ENCODE peak calls at places on chromosomes 7 and 10, in four cellular contexts. V is right cardiac atrium, R is astrocyte, K is mesendoderm. M is an unnamed sample. For H3K4me1, the result is how much of the 10 kb centered on the place peaks cover.

GRCh38 chr10:99548041-99548530 is 15.3 kb downstream of the NKX2-3 start:
- DNase-seq in V (no peak), R (no peak), K (peak), M (no peak)

GRCh38 chr10:132681858-132682755 is 103.8 kb downstream of the NKX6-2 start:
- DNase-seq in V (peak), R (no peak), K (no peak), M (peak)

GRCh38 chr7:22541789-22542188 is 41.8 kb upstream of the STEAP1B start:
- DNase-seq in V (no peak), R (no peak), K (no peak), M (no peak)

GRCh38 chr7:91193141-91193540 is 71.1 kb upstream of the FZD1 start:
- DNase-seq in V (no peak), R (peak), K (no peak), M (no peak)

GRCh38 chr7:50632561-50633413 is 67.6 kb upstream of the DDC start:
- DNase-seq in V (peak), R (peak), K (peak), M (no peak)

GRCh38 chr7:87498893-87499292 is 23.4 kb upstream of the ABCB4 start:
- DNase-seq in V (no peak), R (no peak), K (no peak), M (no peak)

GRCh38 chr7:5625938-5626337 is 155.5 kb downstream of the RNF216 start:
- DNase-seq in V (no peak), R (peak), K (peak), M (no peak)

GRCh38 chr10:104327745-104328635 is 10.3 kb downstream of the ITPRIP start:
- DNase-seq in V (peak), R (peak), K (peak), M (peak)

GRCh38 chr7:76514926-76515325 is 4.6 kb downstream of the UPK3B start:
- DNase-seq in V (no peak), R (no peak), K (no peak), M (peak)

GRCh38 chr7:25314729-25315267 is 86.5 kb upstream of the NPVF start:
- DNase-seq in V (no peak), R (no peak), K (no peak), M (no peak)

GRCh38 chr10:128036746-128037542 is 89.3 kb downstream of the MKI67 start:
- DNase-seq in V (no peak), R (peak), K (no peak), M (peak)

GRCh38 chr7:47183896-47184629 is 397.8 kb downstream of the TNS3 start:
- DNase-seq in V (peak), R (no peak), K (no peak), M (no peak)

GRCh38 chr7:26688936-26689506 is 175.4 kb downstream of the SKAP2 start:
- DNase-seq in V (no peak), R (no peak), K (no peak), M (no peak)

GRCh38 chr7:156609010-156609877 is 31.3 kb upstream of the RNF32 start:
- DNase-seq in V (no peak), R (no peak), K (no peak), M (no peak)

GRCh38 chr7:17807242-17807641 is 133.1 kb downstream of the SNX13 start:
- DNase-seq in V (peak), R (no peak), K (peak), M (no peak)

GRCh38 chr10:12243860-12244620 is 48.1 kb downstream of the CDC123 start:
- DNase-seq in V (no peak), R (no peak), K (no peak), M (peak)

GRCh38 chr10:12238821-12239220 is 42.8 kb downstream of the CDC123 start:
- DNase-seq in V (no peak), R (no peak), K (no peak), M (no peak)

GRCh38 chr10:12237265-12238220 is 41.6 kb downstream of the CDC123 start:
- DNase-seq in V (no peak), R (no peak), K (no peak), M (no peak)

DNA sequence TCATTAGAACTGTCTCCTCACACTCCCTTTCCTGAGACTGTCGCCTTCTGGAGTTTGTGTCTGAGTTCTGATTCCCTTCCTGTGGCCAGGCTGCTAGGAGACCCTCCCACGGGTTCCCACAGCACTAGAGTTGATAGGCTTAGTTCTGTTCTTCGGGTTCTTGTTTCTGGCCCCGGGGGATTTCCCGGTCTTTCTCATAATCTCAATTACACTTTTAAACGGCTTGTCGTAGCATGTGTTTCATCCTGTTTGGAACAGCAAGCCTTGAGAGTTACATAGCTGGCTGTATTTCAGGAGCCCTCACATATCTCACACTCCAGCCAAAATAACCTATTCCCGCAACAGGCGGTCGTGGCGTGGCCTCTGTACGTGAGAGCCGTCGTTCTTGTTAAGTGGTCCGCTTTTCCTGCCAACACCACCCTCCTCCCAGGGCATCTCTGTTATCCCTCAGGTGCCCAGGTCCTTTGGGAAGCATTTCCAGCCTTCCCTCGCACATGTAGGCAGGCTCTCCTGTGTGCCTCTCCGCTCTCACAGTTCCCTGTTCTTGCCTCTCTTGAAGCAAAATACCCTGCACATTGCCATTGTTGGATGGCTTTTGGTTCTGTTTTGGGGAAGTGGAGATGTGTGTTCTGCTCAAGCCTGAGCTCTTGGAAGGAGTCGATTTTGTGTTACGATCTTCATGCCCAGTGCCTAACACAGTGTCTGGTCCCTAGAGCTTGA is 46.0 kb downstream of the CDC123 start:
- DNase-seq in V (peak), R (peak), K (no peak), M (no peak)
- H3K27ac ChIP-seq in V (peak), R (no peak), K (no peak), M (peak)

DNA sequence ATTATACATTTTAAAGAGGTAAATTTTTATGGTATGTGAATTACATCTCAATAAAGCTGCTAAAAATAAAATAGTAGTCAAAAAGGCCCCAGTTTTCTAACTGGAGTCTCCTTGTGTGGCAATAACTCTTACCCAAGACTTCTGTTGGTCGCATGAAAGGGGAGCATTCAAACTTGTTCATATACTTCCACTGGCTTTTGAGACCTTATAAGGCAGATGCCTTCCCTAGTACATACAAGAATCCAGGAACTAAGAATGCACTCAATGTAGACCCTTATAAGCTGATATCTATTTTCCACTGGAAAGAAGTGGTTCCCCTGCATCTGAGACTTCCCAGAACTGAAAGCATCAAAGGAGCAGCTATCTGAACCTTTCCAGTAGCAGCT is 13.0 kb downstream of the BCAP29 start:
- DNase-seq in V (no peak), R (no peak), K (no peak), M (no peak)
- H3K4me1 ChIP-seq in V (under half), R (under half), K (under half), M (under half)

GRCh38 chr10:11161910-11162309 is 144.2 kb downstream of the CELF2 start:
- DNase-seq in V (no peak), R (no peak), K (no peak), M (no peak)

GRCh38 chr10:11159543-11160215 is 142.0 kb downstream of the CELF2 start:
- DNase-seq in V (peak), R (no peak), K (no peak), M (no peak)

GRCh38 chr10:11158080-11158479 is 140.4 kb downstream of the CELF2 start:
- DNase-seq in V (no peak), R (no peak), K (no peak), M (no peak)

GRCh38 chr10:11162828-11163599 is 145.3 kb downstream of the CELF2 start:
- DNase-seq in V (peak), R (no peak), K (no peak), M (peak)

DNA sequence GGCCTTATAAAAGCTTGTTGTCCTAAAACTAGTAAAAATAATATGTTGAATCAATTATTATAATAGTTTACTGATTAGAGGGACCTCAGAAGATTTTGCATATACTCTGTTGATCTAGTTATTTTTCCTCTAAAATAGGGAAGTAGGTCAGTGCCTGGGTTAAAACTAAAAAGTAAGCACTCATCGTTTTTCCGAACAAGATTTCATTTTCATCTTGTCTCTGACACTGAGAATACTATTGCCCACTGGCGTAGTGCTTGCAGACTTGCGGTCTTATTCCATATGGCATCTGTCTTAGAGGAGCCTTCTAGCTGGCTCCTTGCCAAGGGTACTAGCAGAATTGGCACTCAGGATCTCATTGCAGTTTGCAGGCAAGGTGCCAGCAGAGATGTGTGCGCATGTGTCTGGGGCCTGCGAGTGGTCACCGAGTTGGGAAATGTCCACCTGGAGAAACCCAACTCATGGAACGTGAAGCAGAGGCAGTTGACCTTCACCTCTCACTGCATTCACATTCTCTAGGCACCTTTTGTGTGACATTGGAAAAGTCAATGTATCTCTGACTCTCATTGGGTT is 143.4 kb downstream of the CELF2 start:
- DNase-seq in V (peak), R (no peak), K (no peak), M (no peak)
- H3K27ac ChIP-seq in V (peak), R (no peak), K (no peak), M (peak)

DNA sequence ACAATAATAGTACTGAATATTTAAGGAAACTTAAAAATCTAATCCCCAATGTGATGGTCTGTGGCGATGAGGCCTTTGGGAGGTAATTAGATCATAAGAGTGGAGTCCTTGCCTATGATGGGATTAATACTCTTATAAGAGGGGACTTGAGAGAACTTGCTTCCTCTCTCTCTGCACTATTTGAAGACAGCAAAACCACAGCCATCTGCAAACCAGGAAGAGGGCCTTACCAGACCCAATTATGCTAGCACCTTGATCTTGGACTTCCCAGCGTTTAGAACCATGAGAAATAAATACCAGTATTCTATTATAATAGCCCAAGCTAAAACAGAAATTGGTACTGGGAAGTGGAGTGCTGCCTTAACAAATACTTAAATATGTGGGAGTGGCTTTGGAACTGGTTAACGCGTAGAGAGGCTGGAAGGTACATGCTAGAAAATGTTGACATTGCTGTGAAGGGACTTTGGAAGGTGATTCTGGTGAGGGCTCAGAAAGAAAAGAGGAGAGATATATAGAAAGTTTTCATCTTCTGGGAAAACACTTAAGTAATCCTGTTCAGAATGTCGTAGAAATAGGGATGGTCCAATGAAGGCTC is 91.4 kb downstream of the JAZF1 start:
- DNase-seq in V (no peak), R (no peak), K (no peak), M (no peak)
- H3K4me1 ChIP-seq in V (under half), R (under half), K (under half), M (half or more)

GRCh38 chr10:95661818-95662217 is 5.3 kb upstream of the ALDH18A1 start:
- DNase-seq in V (no peak), R (no peak), K (no peak), M (no peak)

GRCh38 chr10:95660283-95660682 is 3.8 kb upstream of the ALDH18A1 start:
- DNase-seq in V (no peak), R (peak), K (no peak), M (no peak)

GRCh38 chr10:95664543-95664942 is 8.0 kb upstream of the ALDH18A1 start:
- DNase-seq in V (no peak), R (no peak), K (no peak), M (no peak)

GRCh38 chr10:95663496-95663895 is 7.0 kb upstream of the ALDH18A1 start:
- DNase-seq in V (no peak), R (no peak), K (no peak), M (no peak)
- H3K27ac ChIP-seq in V (no peak), R (no peak), K (no peak), M (no peak)

DNA sequence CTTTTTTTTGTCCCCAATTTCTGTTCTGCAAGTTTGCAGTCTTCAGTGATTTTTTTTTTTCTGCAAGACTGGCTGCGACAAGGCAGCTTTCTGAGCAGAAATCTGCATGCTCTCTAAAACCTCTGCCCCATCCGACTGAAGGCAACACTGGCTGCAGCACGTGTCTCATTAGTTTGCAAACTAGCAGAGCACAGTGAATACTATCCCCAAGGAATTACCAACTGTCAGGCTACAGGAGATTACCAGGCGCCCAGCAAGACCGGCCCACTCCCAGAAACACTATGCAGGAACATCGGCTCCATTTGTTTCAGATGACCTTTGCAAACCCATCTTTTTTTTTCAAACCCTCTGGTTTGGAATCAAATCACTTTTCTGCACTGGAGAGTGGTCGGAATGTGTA is 538.7 kb downstream of the SORCS1 start:
- DNase-seq in V (no peak), R (no peak), K (no peak), M (no peak)
- H3K4me1 ChIP-seq in V (under half), R (under half), K (under half), M (under half)

GRCh38 chr10:33217854-33218253 is 116.6 kb downstream of the NRP1 start:
- DNase-seq in V (no peak), R (peak), K (no peak), M (no peak)

GRCh38 chr10:33224251-33224965 is 110.1 kb downstream of the NRP1 start:
- DNase-seq in V (no peak), R (peak), K (no peak), M (no peak)

GRCh38 chr10:33228426-33228825 is 106.0 kb downstream of the NRP1 start:
- DNase-seq in V (no peak), R (no peak), K (no peak), M (no peak)

GRCh38 chr10:33227489-33227888 is 107.0 kb downstream of the NRP1 start:
- DNase-seq in V (no peak), R (no peak), K (no peak), M (no peak)

DNA sequence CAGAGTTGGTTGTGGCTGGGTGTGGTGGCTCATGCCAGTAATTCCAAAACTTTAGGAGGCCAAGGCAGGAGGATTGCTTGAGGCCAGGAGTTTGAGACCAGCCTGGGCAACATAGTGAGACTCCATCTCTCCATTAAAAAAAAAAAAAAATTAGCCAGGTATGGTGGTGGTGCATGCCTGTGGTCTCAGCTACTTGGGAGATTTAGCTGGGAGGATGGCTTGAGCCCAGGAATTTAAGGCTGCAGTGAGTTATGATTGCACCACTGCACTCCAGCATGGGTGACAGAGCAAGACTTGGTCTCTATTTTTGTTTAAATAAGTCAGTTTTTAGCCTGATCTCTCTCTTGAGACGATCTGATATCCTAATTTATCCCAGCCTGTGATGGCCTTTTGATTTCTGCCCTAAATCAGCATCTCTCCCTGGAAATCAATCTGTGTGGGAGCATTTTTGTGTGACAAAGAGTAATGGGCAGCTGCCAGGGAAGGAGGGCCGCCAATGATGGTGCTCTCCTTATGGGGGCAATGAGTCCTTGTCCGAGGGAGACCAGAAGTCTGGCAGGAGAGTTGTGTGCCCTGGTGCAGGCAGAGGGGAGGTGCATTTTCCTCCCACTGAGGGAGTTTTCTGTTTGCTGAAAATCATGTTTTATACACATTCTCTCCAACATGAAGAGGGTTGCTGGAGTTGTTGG is 111.0 kb downstream of the NRP1 start:
- DNase-seq in V (no peak), R (peak), K (no peak), M (no peak)
- H3K27ac ChIP-seq in V (no peak), R (peak), K (no peak), M (peak)

DNA sequence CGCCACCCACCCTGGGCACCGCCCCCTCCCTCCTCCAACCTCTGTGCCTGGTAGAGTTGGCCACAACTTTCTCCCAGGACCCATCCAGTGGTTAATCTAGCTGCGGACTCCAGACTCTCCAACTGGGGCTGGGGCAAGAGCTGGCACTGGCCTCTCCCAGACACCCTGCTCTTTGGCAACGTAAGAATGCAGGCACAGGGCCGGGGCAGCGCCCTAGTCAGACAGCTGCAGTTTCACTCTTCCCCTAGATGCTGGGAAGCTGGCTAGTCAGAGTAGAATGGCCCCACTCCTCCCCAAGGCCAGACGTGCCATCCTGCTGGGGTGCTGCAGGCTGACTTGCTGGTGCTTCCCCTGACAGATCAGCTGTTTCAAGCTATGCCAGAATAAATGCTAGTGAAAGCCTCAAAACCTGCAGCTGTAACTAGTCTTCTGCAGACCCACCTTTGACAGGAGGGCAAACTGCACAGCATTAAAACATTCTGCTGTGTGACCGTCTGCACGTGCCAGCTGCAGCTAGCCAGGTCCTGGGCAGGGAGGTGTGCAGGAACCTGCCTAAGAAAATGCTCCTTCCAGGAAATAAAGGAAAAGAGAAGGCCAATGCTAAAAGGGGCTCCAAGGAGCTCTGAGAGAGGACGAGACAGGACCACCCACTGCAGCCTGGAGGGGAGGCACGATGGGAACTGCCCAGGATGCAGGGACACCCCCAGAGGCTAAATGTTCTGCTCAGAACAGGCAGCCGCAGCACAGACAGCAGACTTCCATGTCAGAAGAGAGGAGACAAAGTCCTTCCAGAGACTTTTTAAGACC is 21.9 kb downstream of the HSPA12A start:
- DNase-seq in V (peak), R (no peak), K (no peak), M (peak)
- H3K4me1 ChIP-seq in V (under half), R (under half), K (under half), M (half or more)

GRCh38 chr10:62992145-62992721 is 140.9 kb upstream of the NRBF2 start:
- DNase-seq in V (no peak), R (peak), K (no peak), M (no peak)
- H3K27ac ChIP-seq in V (peak), R (peak), K (no peak), M (no peak)

GRCh38 chr10:51619365-51619764 is 80.0 kb downstream of the CSTF2T start:
- DNase-seq in V (no peak), R (no peak), K (peak), M (no peak)
- H3K4me1 ChIP-seq in V (under half), R (under half), K (under half), M (under half)

M was measured in spleen.